ENCODE peak calls at places on chromosomes 5 and 9, in seven cellular contexts. Q is nephron progenitor cell, T is choroid plexus epithelial cell, O is NCI-H1417, L is activated B cell treated with CpG ODN at 0.5 μM for 24 hours, F is neural crest cell, Z is head of caudate nucleus. R is an unnamed sample.

GRCh38 chr5:95526871-95527270 is 27.9 kb downstream of the SKIC3 start:
- DNase-seq in F (no peak), Z (no peak), T (no peak), L (no peak), O (no peak), Q (no peak), R (no peak)

GRCh38 chr9:114501786-114502682 is 3.2 kb downstream of the WHRN start:
- DNase-seq in Z (peak), O (peak), Q (no peak), F (no peak), T (peak), L (no peak), R (peak)

GRCh38 chr5:31680528-31680927 is 41.6 kb downstream of the PDZD2 start:
- DNase-seq in F (no peak), L (no peak), Q (no peak), Z (peak), O (no peak), T (no peak), R (no peak)

GRCh38 chr9:77291714-77292113 is 114.4 kb downstream of the VPS13A start:
- DNase-seq in L (no peak), Q (peak), T (peak), Z (no peak), O (peak), F (no peak), R (peak)

GRCh38 chr5:96064905-96065304 is 103.3 kb upstream of the ELL2 start:
- DNase-seq in Z (no peak), Q (no peak), F (no peak), T (no peak), L (no peak), O (no peak), R (peak)

GRCh38 chr9:93684161-93684765 is 107.9 kb downstream of the PHF2 start:
- DNase-seq in O (no peak), Z (no peak), F (no peak), T (no peak), Q (no peak), L (peak), R (no peak)

GRCh38 chr9:81844131-81844567 is 84.1 kb upstream of the SPATA31D4 start:
- DNase-seq in L (no peak), Z (peak), O (no peak), Q (no peak), T (no peak), F (no peak), R (no peak)

GRCh38 chr9:21634951-21635350 is 152.8 kb upstream of the IFNE start:
- DNase-seq in Q (no peak), O (no peak), Z (no peak), L (no peak), F (no peak), T (no peak), R (no peak)

GRCh38 chr5:126339215-126339805 is 83.9 kb upstream of the GRAMD2B start:
- DNase-seq in Z (peak), Q (peak), T (peak), L (no peak), F (peak), O (peak), R (peak)

GRCh38 chr5:40240111-40240510 is 439.6 kb upstream of the PTGER4 start:
- DNase-seq in T (peak), Q (no peak), Z (no peak), F (no peak), L (no peak), O (no peak), R (no peak)

GRCh38 chr9:79611091-79611614 is 39.4 kb downstream of the TLE4 start:
- DNase-seq in Q (peak), L (no peak), F (no peak), Z (no peak), O (no peak), T (peak), R (no peak)